ENCODE peak calls at places on chromosomes 16 and 17, in nine cellular contexts. R is endothelial cell of umbilical vein, D is H1, M is IMR-90, S is fibroblast of lung, J is HepG2, Y is mesenchymal stem cell, Q is PC-3, K is H9. W is an unnamed sample.

GRCh38 chr16:75644240-75645012 is 3.0 kb downstream of the KARS1 start:
- DNase-seq in R (no peak), D (no peak), M (no peak), S (no peak), J (no peak), Y (no peak), Q (peak; percentile 34), K (no peak), W (no peak)

GRCh38 chr16:6958184-6958583 is 374.5 kb upstream of the RBFOX1 start:
- DNase-seq in R (no peak), D (no peak), M (no peak), S (no peak), J (no peak), Y (no peak), Q (no peak), K (no peak), W (no peak)

GRCh38 chr16:89087922-89088321 is 5.7 kb upstream of the ACSF3 start:
- DNase-seq in R (no peak), D (no peak), M (no peak), S (no peak), J (no peak), Y (no peak), Q (no peak), K (no peak), W (no peak)

GRCh38 chr17:18314059-18314730 is 599 bp downstream of the TOP3A start:
- DNase-seq in R (peak; percentile 56), D (no peak), M (peak; percentile 5), S (peak; percentile 9), J (no peak), Y (peak; percentile 46), Q (peak; percentile 30), K (no peak), W (peak; percentile 16)

GRCh38 chr16:67451061-67451703 is 20.3 kb downstream of the HSD11B2 start:
- DNase-seq in R (no peak), D (no peak), M (no peak), S (no peak), J (no peak), Y (no peak), Q (no peak), K (no peak), W (no peak)

GRCh38 chr17:40118093-40118492 is 3.7 kb upstream of the MSL1 start:
- DNase-seq in R (no peak), D (no peak), M (no peak), S (no peak), J (no peak), Y (no peak), Q (no peak), K (no peak), W (no peak)

GRCh38 chr16:85429776-85430522 is 183.2 kb upstream of the GSE1 start:
- DNase-seq in R (no peak), D (no peak), M (no peak), S (no peak), J (no peak), Y (no peak), Q (no peak), K (no peak), W (no peak)

GRCh38 chr17:76383645-76384221 is 676 bp upstream of the SPHK1 start:
- DNase-seq in R (peak; percentile 68), D (no peak), M (peak; percentile 53), S (no peak), J (peak; percentile 63), Y (peak; percentile 84), Q (peak; percentile 37), K (peak; percentile 74), W (peak; percentile 50)

GRCh38 chr17:16980813-16981731 is 9.2 kb upstream of the TNFRSF13B start:
- DNase-seq in R (no peak), D (no peak), M (no peak), S (no peak), J (no peak), Y (no peak), Q (peak; percentile 55), K (peak; percentile 36), W (no peak)

GRCh38 chr17:28201315-28201714 is 117.7 kb upstream of the TMEM97 start:
- DNase-seq in R (no peak), D (no peak), M (no peak), S (no peak), J (no peak), Y (no peak), Q (no peak), K (no peak), W (no peak)

GRCh38 chr16:15795615-15796014 is 61.2 kb downstream of the MYH11 start:
- DNase-seq in R (no peak), D (no peak), M (no peak), S (no peak), J (no peak), Y (no peak), Q (no peak), K (no peak), W (no peak)

GRCh38 chr17:80485846-80486245 is 9.4 kb upstream of the NPTX1 start:
- DNase-seq in R (no peak), D (no peak), M (no peak), S (no peak), J (no peak), Y (no peak), Q (no peak), K (no peak), W (no peak)

GRCh38 chr17:42016952-42017865 is at the start of gene DNAJC7:
- DNase-seq in R (peak; percentile 89), D (peak; percentile 78), M (peak; percentile 89), S (peak; percentile 92), J (peak; percentile 91), Y (peak; percentile 92), Q (peak; percentile 81), K (peak; percentile 96), W (peak; percentile 80)

GRCh38 chr17:42018988-42019387 is 902 bp upstream of the NKIRAS2 start:
- DNase-seq in R (no peak), D (no peak), M (no peak), S (no peak), J (no peak), Y (no peak), Q (no peak), K (no peak), W (no peak)

GRCh38 chr17:42017866-42018200 is 594 bp upstream of the DNAJC7 start:
- DNase-seq in R (no peak), D (no peak), M (no peak), S (no peak), J (peak; percentile 65), Y (no peak), Q (no peak), K (peak; percentile 67), W (no peak)

GRCh38 chr17:42019509-42020404 is at the start of gene NKIRAS2:
- DNase-seq in R (peak; percentile 89), D (peak; percentile 72), M (peak; percentile 85), S (peak; percentile 89), J (peak; percentile 89), Y (peak; percentile 93), Q (peak; percentile 86), K (peak; percentile 98), W (peak; percentile 76)

DNA sequence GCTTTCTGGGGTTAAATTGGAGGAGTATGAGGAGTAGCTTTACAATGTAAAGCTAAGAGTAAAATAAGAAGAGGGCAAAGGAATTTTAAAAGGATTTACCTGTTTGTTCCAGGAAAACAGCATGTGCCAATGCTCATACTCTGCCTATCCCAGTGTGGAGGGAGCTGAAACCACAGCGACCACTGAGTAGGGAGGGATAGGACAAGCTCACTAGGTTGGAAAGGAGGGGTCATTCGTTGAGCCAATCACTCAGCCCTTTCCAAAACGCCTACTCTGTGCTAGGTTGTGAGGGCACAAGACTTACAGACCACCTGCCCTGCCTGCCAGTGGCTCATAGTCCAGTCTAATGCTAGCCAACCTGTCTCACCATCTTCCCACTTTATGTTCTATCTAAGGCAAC is 1.1 kb upstream of the DNAJC7 start:
- DNase-seq in R (no peak), D (no peak), M (no peak), S (no peak), J (peak; percentile 46), Y (no peak), Q (no peak), K (peak; percentile 80), W (no peak)
- H2AFZ ChIP-seq in R (no peak overlapping the region), D (no peak overlapping the region), M (no peak overlapping the region), S (peak overlapping the region; percentile 94), J (peak overlapping the region; percentile 87), Y (no peak overlapping the region), Q (peak overlapping the region; percentile 76), K (no peak overlapping the region), W (no peak overlapping the region)

DNA sequence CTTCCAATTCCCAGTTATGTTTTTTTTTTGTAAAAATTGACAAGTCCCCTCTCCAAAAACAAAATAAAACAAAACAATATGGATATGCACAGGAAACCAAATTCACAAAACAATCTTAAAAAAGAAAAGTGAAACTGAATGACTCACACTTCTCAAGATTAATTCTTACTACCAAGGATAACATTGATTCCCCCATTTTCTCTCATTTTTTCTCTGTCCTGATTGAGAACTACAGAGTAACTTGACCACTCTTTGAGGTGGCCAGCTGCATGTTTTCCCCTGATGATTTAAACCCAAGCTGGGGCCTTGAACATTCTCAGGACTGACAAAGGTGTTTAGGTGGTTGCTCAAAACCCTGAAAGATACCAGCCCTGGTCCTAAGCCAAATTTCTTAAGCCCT is 149.0 kb downstream of the AHSP start:
- DNase-seq in R (no peak), D (no peak), M (no peak), S (no peak), J (no peak), Y (no peak), Q (no peak), K (no peak), W (no peak)
- H3K9me3 ChIP-seq in R (no peaks in the 10 kb centered on the region), D (peaks cover 64% of the 10 kb centered on the region), M (no peaks in the 10 kb centered on the region), S (no peaks in the 10 kb centered on the region), J (peaks cover 4% of the 10 kb centered on the region), Y (peaks cover 23% of the 10 kb centered on the region), Q (no peaks in the 10 kb centered on the region), K (peaks cover 72% of the 10 kb centered on the region), W (peaks cover 8% of the 10 kb centered on the region)

GRCh38 chr17:8188408-8188839 is 1.6 kb downstream of the BORCS6 start:
- DNase-seq in R (peak; percentile 12), D (no peak), M (no peak), S (no peak), J (no peak), Y (no peak), Q (no peak), K (no peak), W (no peak)

GRCh38 chr17:8189711-8190477 is at the start of gene BORCS6:
- DNase-seq in R (peak; percentile 98), D (peak; percentile 87), M (peak; percentile 98), S (peak; percentile 98), J (peak; percentile 95), Y (peak; percentile 99), Q (peak; percentile 93), K (peak; percentile 100), W (peak; percentile 97)

GRCh38 chr17:8187517-8188407 is 2.2 kb downstream of the BORCS6 start:
- DNase-seq in R (peak; percentile 99), D (peak; percentile 92), M (peak; percentile 100), S (peak; percentile 100), J (peak; percentile 99), Y (peak; percentile 100), Q (peak; percentile 98), K (peak; percentile 98), W (peak; percentile 99)

GRCh38 chr17:8190506-8190905 is 526 bp upstream of the BORCS6 start:
- DNase-seq in R (no peak), D (no peak), M (no peak), S (no peak), J (no peak), Y (no peak), Q (no peak), K (no peak), W (no peak)

GRCh38 chr17:8189041-8189710 is 804 bp downstream of the BORCS6 start:
- DNase-seq in R (peak; percentile 37), D (no peak), M (no peak), S (peak; percentile 10), J (no peak), Y (peak; percentile 44), Q (no peak), K (no peak), W (no peak)
- H2AFZ ChIP-seq in R (peak overlapping the region; percentile 78), D (no peak overlapping the region), M (peak overlapping the region; percentile 97), S (peak overlapping the region; percentile 57), J (no peak overlapping the region), Y (peak overlapping the region; percentile 80), Q (peak overlapping the region; percentile 77), K (no peak overlapping the region), W (peak overlapping the region; percentile 77)

GRCh38 chr17:56934280-56934679 is 20.4 kb upstream of the TRIM25 start:
- DNase-seq in R (no peak), D (no peak), M (no peak), S (no peak), J (no peak), Y (no peak), Q (no peak), K (no peak), W (no peak)
- H3K9me3 ChIP-seq in R (peaks cover 1% of the 10 kb centered on the region), D (peaks cover 30% of the 10 kb centered on the region), M (peaks cover 3% of the 10 kb centered on the region), S (no peaks in the 10 kb centered on the region), J (peaks cover 21% of the 10 kb centered on the region), Y (peaks cover 14% of the 10 kb centered on the region), Q (peaks cover 24% of the 10 kb centered on the region), K (peaks cover 23% of the 10 kb centered on the region), W (no peaks in the 10 kb centered on the region)